ENCODE peak calls at places on chromosomes 1 and 21, in nine cellular contexts. One of them, this sample, is unnamed.
A peak's percentile ranks its signal among the peaks of the same experiment; 100 is the strongest.

GRCh38 chr1:229625893-229626831 is at the start of the genes TAF5L and URB2:
- DNase-seq in CD4-positive, alpha-beta T cell: peak; percentile 72
- DNase-seq in dorsolateral prefrontal cortex: peak; percentile 78
- DNase-seq in HTR-8/SVneo: peak; percentile 91
- DNase-seq in iPS-NIHi11: peak; percentile 99
- DNase-seq in ovary: peak; percentile 90
- DNase-seq in HEK293T: peak; percentile 98
- DNase-seq in NCI-H1105 treated with DMSO at 0.1 percent for 48 hours: peak; percentile 57
- DNase-seq in stimulated activated CD4-positive, alpha-beta T cell treated with anti-CD3 and anti-CD28 coated beads, Interleukin-1b, Interleukin-23, amount 100 ng/mL, for 1 hour: peak; percentile 36
- DNase-seq in this sample: peak; percentile 91

GRCh38 chr1:226738995-226739695 is at the start of gene ITPKB:
- DNase-seq in CD4-positive, alpha-beta T cell: peak; percentile 52
- DNase-seq in iPS-NIHi11: peak; percentile 58
- DNase-seq in NCI-H1105 treated with DMSO at 0.1 percent for 48 hours: no peak
- DNase-seq in dorsolateral prefrontal cortex: no peak
- DNase-seq in HTR-8/SVneo: peak; percentile 56
- DNase-seq in stimulated activated CD4-positive, alpha-beta T cell treated with anti-CD3 and anti-CD28 coated beads, Interleukin-1b, Interleukin-23, amount 100 ng/mL, for 1 hour: peak; percentile 60
- DNase-seq in ovary: peak; percentile 59
- DNase-seq in HEK293T: peak; percentile 59
- DNase-seq in this sample: peak; percentile 79

GRCh38 chr1:96557336-96557735 is 164.2 kb upstream of the PTBP2 start:
- DNase-seq in CD4-positive, alpha-beta T cell: no peak
- DNase-seq in dorsolateral prefrontal cortex: no peak
- DNase-seq in ovary: no peak
- DNase-seq in NCI-H1105 treated with DMSO at 0.1 percent for 48 hours: no peak
- DNase-seq in HEK293T: no peak
- DNase-seq in HTR-8/SVneo: no peak
- DNase-seq in stimulated activated CD4-positive, alpha-beta T cell treated with anti-CD3 and anti-CD28 coated beads, Interleukin-1b, Interleukin-23, amount 100 ng/mL, for 1 hour: no peak
- DNase-seq in iPS-NIHi11: no peak
- DNase-seq in this sample: no peak

GRCh38 chr21:45283019-45283610 is 4.6 kb downstream of the POFUT2 start:
- DNase-seq in iPS-NIHi11: peak; percentile 7
- DNase-seq in ovary: peak; percentile 31
- DNase-seq in stimulated activated CD4-positive, alpha-beta T cell treated with anti-CD3 and anti-CD28 coated beads, Interleukin-1b, Interleukin-23, amount 100 ng/mL, for 1 hour: no peak
- DNase-seq in CD4-positive, alpha-beta T cell: no peak
- DNase-seq in HEK293T: no peak
- DNase-seq in dorsolateral prefrontal cortex: no peak
- DNase-seq in NCI-H1105 treated with DMSO at 0.1 percent for 48 hours: no peak
- DNase-seq in HTR-8/SVneo: no peak
- DNase-seq in this sample: peak; percentile 57

GRCh38 chr1:162283657-162284056 is 93.0 kb downstream of the SPATA46 start:
- DNase-seq in NCI-H1105 treated with DMSO at 0.1 percent for 48 hours: no peak
- DNase-seq in stimulated activated CD4-positive, alpha-beta T cell treated with anti-CD3 and anti-CD28 coated beads, Interleukin-1b, Interleukin-23, amount 100 ng/mL, for 1 hour: no peak
- DNase-seq in CD4-positive, alpha-beta T cell: no peak
- DNase-seq in HTR-8/SVneo: no peak
- DNase-seq in dorsolateral prefrontal cortex: no peak
- DNase-seq in HEK293T: no peak
- DNase-seq in iPS-NIHi11: no peak
- DNase-seq in ovary: no peak
- DNase-seq in this sample: no peak

GRCh38 chr1:36023098-36023769 is 60.7 kb upstream of the TEKT2 start:
- DNase-seq in ovary: no peak
- DNase-seq in HEK293T: no peak
- DNase-seq in NCI-H1105 treated with DMSO at 0.1 percent for 48 hours: no peak
- DNase-seq in iPS-NIHi11: no peak
- DNase-seq in CD4-positive, alpha-beta T cell: no peak
- DNase-seq in stimulated activated CD4-positive, alpha-beta T cell treated with anti-CD3 and anti-CD28 coated beads, Interleukin-1b, Interleukin-23, amount 100 ng/mL, for 1 hour: no peak
- DNase-seq in HTR-8/SVneo: no peak
- DNase-seq in dorsolateral prefrontal cortex: no peak
- DNase-seq in this sample: no peak

GRCh38 chr1:116382321-116382720 is 9.3 kb downstream of the ATP1A1 start:
- DNase-seq in iPS-NIHi11: no peak
- DNase-seq in HTR-8/SVneo: no peak
- DNase-seq in ovary: no peak
- DNase-seq in dorsolateral prefrontal cortex: no peak
- DNase-seq in CD4-positive, alpha-beta T cell: no peak
- DNase-seq in HEK293T: no peak
- DNase-seq in stimulated activated CD4-positive, alpha-beta T cell treated with anti-CD3 and anti-CD28 coated beads, Interleukin-1b, Interleukin-23, amount 100 ng/mL, for 1 hour: no peak
- DNase-seq in NCI-H1105 treated with DMSO at 0.1 percent for 48 hours: no peak
- DNase-seq in this sample: no peak

GRCh38 chr1:245829194-245829593 is 674.4 kb downstream of the KIF26B start:
- DNase-seq in ovary: no peak
- DNase-seq in HEK293T: no peak
- DNase-seq in NCI-H1105 treated with DMSO at 0.1 percent for 48 hours: no peak
- DNase-seq in iPS-NIHi11: no peak
- DNase-seq in CD4-positive, alpha-beta T cell: no peak
- DNase-seq in stimulated activated CD4-positive, alpha-beta T cell treated with anti-CD3 and anti-CD28 coated beads, Interleukin-1b, Interleukin-23, amount 100 ng/mL, for 1 hour: no peak
- DNase-seq in HTR-8/SVneo: no peak
- DNase-seq in dorsolateral prefrontal cortex: no peak
- DNase-seq in this sample: no peak